ENCODE peak calls at places on chromosome 1, in nine cellular contexts. F, T, A, X, I, N, W, H and S are unnamed samples.

GRCh38 chr1:97093742-97094141 is 372.2 kb downstream of the PTBP2 start:
- DNase-seq in T (peak), F (no peak), N (peak), H (no peak), X (no peak), I (no peak), W (no peak), A (peak), S (no peak)

GRCh38 chr1:1230656-1231399 is 973 bp downstream of the SDF4 start:
- DNase-seq in N (peak), I (peak), A (no peak), X (no peak), F (no peak), H (no peak), T (peak), W (peak), S (no peak)

GRCh38 chr1:214709241-214709640 is 106.2 kb downstream of the CENPF start:
- DNase-seq in N (peak), F (no peak), T (no peak), I (no peak), W (no peak), A (no peak), H (no peak), X (no peak), S (no peak)

GRCh38 chr1:10900691-10901090 is 104.2 kb upstream of the CASZ1 start:
- DNase-seq in F (no peak), I (no peak), H (no peak), T (no peak), X (no peak), N (no peak), A (no peak), W (no peak), S (no peak)

GRCh38 chr1:45954401-45954847 is 151.0 kb downstream of the MAST2 start:
- DNase-seq in I (peak), F (no peak), T (peak), N (peak), X (no peak), W (peak), A (peak), H (peak), S (no peak)

GRCh38 chr1:8889925-8890785 is 11.7 kb upstream of the ENO1 start:
- DNase-seq in H (peak), T (peak), F (no peak), A (no peak), I (peak), W (peak), N (peak), X (peak), S (no peak)

GRCh38 chr1:14928412-14928811 is 225.1 kb upstream of the TMEM51 start:
- DNase-seq in I (peak), T (no peak), A (no peak), X (no peak), W (peak), N (no peak), H (no peak), F (no peak), S (no peak)

GRCh38 chr1:219713981-219714381 is 101.1 kb upstream of the ZC3H11B start:
- DNase-seq in T (no peak), F (no peak), N (no peak), A (no peak), H (no peak), W (no peak), X (no peak), I (no peak), S (no peak)

GRCh38 chr1:228756457-228756856 is 21.2 kb downstream of the RHOU start:
- DNase-seq in W (no peak), A (no peak), T (no peak), I (no peak), N (no peak), X (no peak), F (no peak), H (no peak), S (no peak)

GRCh38 chr1:54572236-54572850 is 24.3 kb downstream of the ACOT11 start:
- DNase-seq in W (no peak), H (no peak), X (no peak), T (no peak), A (no peak), F (no peak), N (no peak), I (no peak), S (no peak)

GRCh38 chr1:183600136-183600535 is 9.9 kb upstream of the NCF2 start:
- DNase-seq in H (no peak), T (peak), W (no peak), X (no peak), N (peak), F (no peak), A (peak), I (peak), S (no peak)

GRCh38 chr1:48807599-48808260 is 31.0 kb upstream of the BEND5 start:
- DNase-seq in I (peak), X (no peak), T (no peak), W (no peak), F (no peak), A (no peak), N (no peak), H (no peak), S (no peak)

GRCh38 chr1:85296980-85297379 is 20.5 kb upstream of the BCL10 start:
- DNase-seq in X (no peak), H (no peak), N (peak), W (no peak), A (no peak), I (no peak), F (no peak), T (no peak), S (no peak)

GRCh38 chr1:146036241-146036989 is 14.9 kb upstream of the HJV start:
- DNase-seq in X (no peak), F (no peak), H (no peak), I (no peak), W (no peak), N (no peak), T (no peak), A (no peak), S (no peak)

GRCh38 chr1:206035027-206035426 is 11.3 kb upstream of the CTSE start:
- DNase-seq in W (no peak), A (no peak), N (no peak), H (peak), X (peak), I (no peak), F (no peak), T (no peak), S (no peak)

GRCh38 chr1:40783001-40783905 is at the start of gene KCNQ4:
- DNase-seq in N (no peak), H (peak), F (no peak), T (peak), A (no peak), I (peak), W (peak), X (peak), S (no peak)

GRCh38 chr1:65503427-65503826 is 83.0 kb downstream of the LEPR start:
- DNase-seq in T (no peak), I (no peak), W (no peak), A (no peak), X (no peak), H (no peak), N (peak), F (no peak), S (no peak)

GRCh38 chr1:155514582-155515187 is 47.9 kb downstream of the ASH1L start:
- DNase-seq in A (no peak), H (no peak), I (peak), F (no peak), N (no peak), X (no peak), W (peak), T (no peak), S (no peak)

GRCh38 chr1:19044975-19045831 is 88.7 kb upstream of the IFFO2 start:
- DNase-seq in N (peak), F (no peak), H (no peak), I (no peak), W (no peak), X (no peak), T (no peak), A (no peak), S (no peak)

GRCh38 chr1:215844777-215845176 is 277.7 kb downstream of the KCTD3 start:
- DNase-seq in T (no peak), H (no peak), I (no peak), N (no peak), F (no peak), W (no peak), A (no peak), X (no peak), S (no peak)

GRCh38 chr1:234553241-234554156 is 56.5 kb downstream of the IRF2BP2 start:
- DNase-seq in F (no peak), X (no peak), W (peak), H (no peak), I (peak), N (peak), A (no peak), T (peak), S (no peak)

GRCh38 chr1:178344513-178345077 is 152.2 kb downstream of the CLEC20A start:
- DNase-seq in W (peak), H (no peak), X (no peak), I (no peak), T (peak), N (peak), A (peak), F (no peak), S (no peak)

GRCh38 chr1:24107462-24108225 is 4.3 kb downstream of the MYOM3 start:
- DNase-seq in I (peak), H (no peak), W (no peak), X (no peak), N (peak), T (peak), A (no peak), F (no peak), S (no peak)

GRCh38 chr1:4267381-4268261 is 367.5 kb upstream of the C1orf174 start:
- DNase-seq in W (no peak), T (no peak), A (no peak), N (no peak), H (no peak), X (no peak), I (no peak), F (no peak), S (no peak)

GRCh38 chr1:115165776-115166175 is 76.5 kb upstream of the TSPAN2 start:
- DNase-seq in I (no peak), H (no peak), A (no peak), X (no peak), W (no peak), F (no peak), N (no peak), T (no peak), S (no peak)

GRCh38 chr1:30540611-30541192 is 182.7 kb downstream of the MATN1 start:
- DNase-seq in T (no peak), X (no peak), W (no peak), F (no peak), N (no peak), A (no peak), I (no peak), H (no peak), S (no peak)

GRCh38 chr1:917466-918091 is 6.1 kb upstream of the SAMD11 start:
- DNase-seq in X (no peak), T (no peak), N (no peak), W (no peak), H (no peak), F (no peak), I (no peak), A (no peak), S (no peak)

GRCh38 chr1:222736470-222736869 is 532 bp upstream of the FAM177B start:
- DNase-seq in I (no peak), X (no peak), A (no peak), W (no peak), H (no peak), F (no peak), T (no peak), N (no peak), S (no peak)

GRCh38 chr1:4275083-4275482 is 375.0 kb upstream of the C1orf174 start:
- DNase-seq in A (no peak), W (no peak), H (no peak), I (no peak), X (no peak), T (no peak), F (no peak), N (no peak), S (no peak)

GRCh38 chr1:114155756-114156155 is 2.1 kb upstream of the SYT6 start:
- DNase-seq in F (no peak), T (no peak), N (no peak), A (no peak), X (no peak), H (no peak), I (no peak), W (no peak), S (no peak)

GRCh38 chr1:203276408-203276807 is 28.9 kb upstream of the BTG2 start:
- DNase-seq in W (no peak), T (no peak), I (no peak), A (no peak), X (no peak), H (no peak), N (no peak), F (no peak), S (no peak)

GRCh38 chr1:157369808-157370521 is 182.3 kb downstream of the FCRL5 start:
- DNase-seq in A (peak), H (peak), N (peak), I (peak), T (peak), X (peak), W (peak), F (no peak), S (no peak)

DNA sequence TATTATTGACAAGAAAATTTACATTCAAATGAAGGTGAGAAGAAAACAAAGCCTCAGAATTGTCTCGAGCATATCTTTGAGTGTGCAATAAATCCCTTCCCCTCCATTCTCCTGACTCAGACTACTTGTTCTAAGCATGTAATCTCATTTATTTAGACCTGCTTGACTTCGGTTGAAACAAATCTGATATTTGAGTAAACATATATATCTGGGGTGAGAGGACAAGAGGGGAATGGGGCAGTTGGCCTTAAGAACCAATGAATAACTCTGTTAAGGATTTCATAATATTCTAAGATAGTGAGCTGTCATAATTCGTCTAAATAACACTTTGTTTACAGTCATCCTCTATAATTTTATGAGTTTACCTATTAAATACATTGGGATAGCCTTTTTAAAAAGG is 142.7 kb downstream of the SIPA1L2 start:
- DNase-seq in T (no peak), A (no peak), H (no peak), X (no peak), N (no peak), W (no peak), F (no peak), I (no peak), S (no peak)
- H3K27ac ChIP-seq in T (no peak), A (peak), H (no peak), X (no peak), N (no peak), W (no peak), F (peak), I (no peak), S (peak)

GRCh38 chr1:247435026-247435770 is 19.2 kb downstream of the NLRP3 start:
- DNase-seq in N (no peak), W (no peak), I (peak), A (no peak), H (no peak), T (no peak), X (no peak), F (no peak), S (no peak)

GRCh38 chr1:247429526-247429925 is 13.6 kb downstream of the NLRP3 start:
- DNase-seq in T (no peak), H (no peak), A (no peak), W (no peak), F (no peak), X (no peak), N (no peak), I (no peak), S (no peak)

GRCh38 chr1:247433922-247434476 is 18.0 kb downstream of the NLRP3 start:
- DNase-seq in X (no peak), H (no peak), A (no peak), I (no peak), N (no peak), T (no peak), F (no peak), W (no peak), S (no peak)

GRCh38 chr1:247430430-247430829 is 14.5 kb downstream of the NLRP3 start:
- DNase-seq in T (no peak), A (no peak), W (no peak), I (no peak), N (no peak), F (no peak), X (no peak), H (no peak), S (no peak)

DNA sequence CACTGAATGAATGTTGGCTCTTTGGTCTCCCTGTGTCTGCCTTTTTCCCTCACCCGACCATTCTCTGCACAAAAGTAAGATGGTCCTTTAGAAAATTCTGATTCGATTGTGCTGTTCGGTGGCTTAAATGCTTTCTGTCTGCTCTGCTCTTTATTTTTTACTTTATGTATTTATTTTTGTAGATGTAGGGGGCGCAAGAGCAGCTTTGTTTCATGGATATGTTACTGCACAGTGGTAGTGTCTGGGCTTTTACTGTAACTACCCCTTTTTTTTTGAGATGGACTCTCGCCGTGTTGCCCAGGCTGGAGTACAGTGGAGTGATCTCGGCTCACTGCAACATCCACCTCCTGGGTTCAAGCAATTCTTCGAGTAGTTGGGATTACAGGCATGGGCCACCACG is 15.7 kb downstream of the NLRP3 start:
- DNase-seq in T (no peak), H (no peak), F (no peak), W (no peak), I (no peak), A (no peak), X (no peak), N (no peak), S (no peak)
- TF ChIP-seq CTCF in T (no peak), H (no peak), F (no peak), W (peak), I (no peak), A (no peak), X (no peak), N (no peak), S (no peak)

DNA sequence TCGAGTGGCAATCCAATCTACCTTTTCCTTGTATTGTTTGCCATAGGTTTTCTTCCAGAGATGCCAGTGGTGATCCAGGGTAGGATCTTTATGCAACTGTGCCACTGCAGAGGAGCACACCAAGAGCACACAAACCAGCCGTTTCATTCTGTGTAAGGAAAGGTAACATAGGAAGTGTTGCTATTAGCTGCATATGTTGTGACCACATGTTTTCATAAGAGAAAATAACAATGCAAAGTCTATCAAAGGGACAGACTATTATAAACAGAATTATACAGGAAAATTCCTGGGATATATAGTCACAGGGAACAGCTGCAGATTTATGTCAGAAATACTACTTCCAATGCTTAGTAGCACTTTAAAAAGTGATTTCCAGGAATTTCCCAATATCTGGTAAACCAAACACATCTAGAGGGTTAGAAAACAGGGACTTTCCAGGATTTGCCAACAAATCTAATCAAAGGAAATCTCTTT is 924 bp downstream of the CTSS start:
- DNase-seq in X (no peak), T (peak), A (peak), F (no peak), I (no peak), W (no peak), N (peak), H (no peak), S (no peak)
- H3K4me3 ChIP-seq in X (peak), T (no peak), A (no peak), F (peak), I (peak), W (peak), N (no peak), H (peak), S (peak)

GRCh38 chr1:220999872-221000863 is 120.9 kb downstream of the HLX start:
- DNase-seq in H (no peak), A (no peak), T (peak), W (no peak), I (peak), F (no peak), X (no peak), N (no peak), S (no peak)
- H3K27ac ChIP-seq in H (no peak), A (no peak), T (no peak), W (no peak), I (peak), F (no peak), X (no peak), N (no peak), S (no peak)

GRCh38 chr1:202213361-202214088 is 19.9 kb downstream of the LGR6 start:
- DNase-seq in N (no peak), T (no peak), I (no peak), A (no peak), F (no peak), W (peak), H (no peak), X (no peak), S (no peak)
- TF ChIP-seq CTCF in N (no peak), T (peak), I (no peak), A (peak), F (no peak), W (peak), H (no peak), X (no peak), S (peak)

GRCh38 chr1:116767782-116768382 is 13.7 kb downstream of the CD2 start:
- DNase-seq in W (no peak), T (no peak), I (no peak), H (no peak), F (no peak), A (no peak), X (no peak), N (no peak), S (no peak)

GRCh38 chr1:116768416-116768815 is 14.2 kb downstream of the CD2 start:
- DNase-seq in N (no peak), X (no peak), T (no peak), H (no peak), W (no peak), F (no peak), A (no peak), I (no peak), S (no peak)

GRCh38 chr1:116769561-116769977 is 15.3 kb downstream of the CD2 start:
- DNase-seq in T (no peak), H (no peak), A (no peak), N (no peak), X (no peak), W (no peak), F (no peak), I (no peak), S (no peak)

GRCh38 chr1:116769994-116770393 is 15.8 kb downstream of the CD2 start:
- DNase-seq in H (no peak), T (no peak), I (no peak), X (no peak), N (no peak), W (no peak), A (no peak), F (no peak), S (no peak)

DNA sequence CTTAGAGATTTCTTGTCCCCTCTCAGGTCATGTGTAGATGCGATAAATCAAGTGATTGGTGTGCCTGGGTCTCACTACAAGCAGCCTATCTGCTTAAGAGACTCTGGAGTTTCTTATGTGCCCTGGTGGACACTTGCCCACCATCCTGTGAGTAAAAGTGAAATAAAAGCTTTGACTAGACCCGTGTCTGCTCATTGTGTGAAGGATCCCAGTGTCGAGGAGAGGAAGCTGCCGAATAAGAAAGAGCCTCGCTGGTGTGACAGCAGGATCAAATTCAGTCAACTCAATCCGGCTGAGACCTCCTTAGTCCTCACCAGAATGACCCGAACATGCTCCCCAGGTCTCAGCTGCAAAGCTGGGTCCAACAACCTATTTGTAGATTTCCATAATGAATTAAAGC is 14.8 kb downstream of the CD2 start:
- DNase-seq in T (no peak), I (no peak), A (no peak), X (no peak), F (no peak), W (no peak), N (no peak), H (no peak), S (no peak)
- H3K4me3 ChIP-seq in T (no peak), I (no peak), A (no peak), X (no peak), F (no peak), W (no peak), N (no peak), H (no peak), S (no peak)

DNA sequence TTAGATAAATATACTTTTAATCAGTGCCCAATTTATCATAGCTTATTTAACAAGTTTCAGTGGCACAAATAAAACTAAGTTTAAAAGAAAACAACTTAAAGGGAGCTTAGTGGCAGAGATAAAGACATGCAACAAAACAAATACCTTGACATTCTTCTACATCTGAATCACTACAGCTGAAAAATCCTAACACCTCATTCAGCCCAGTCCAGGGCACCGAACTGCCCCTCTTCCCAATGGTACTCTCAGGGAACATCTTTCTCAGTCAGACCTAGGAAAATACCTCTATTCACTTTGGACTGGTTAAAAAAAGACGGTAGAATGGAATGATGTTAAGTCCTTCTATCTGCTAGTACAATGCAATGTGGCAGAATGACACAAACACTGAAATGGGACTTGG is 8.3 kb downstream of the OTUD7B start:
- DNase-seq in I (no peak), T (no peak), F (no peak), W (no peak), A (no peak), X (no peak), H (no peak), N (no peak), S (no peak)
- H3K27ac ChIP-seq in I (no peak), T (no peak), F (no peak), W (no peak), A (no peak), X (no peak), H (no peak), N (no peak), S (no peak)